ENCODE peak calls at places on chromosome 19, in ten cellular contexts. W, H, P, D, M, N, F, Q, X and I are unnamed samples.

GRCh38 chr19:41324921-41325639 is 15.1 kb downstream of the CCDC97 start:
- DNase-seq in W (peak), H (no peak), P (no peak), D (peak), M (peak), N (peak), F (no peak), Q (peak), X (peak), I (peak)

GRCh38 chr19:39397360-39398296 is 6.5 kb downstream of the MED29 start:
- DNase-seq in W (peak), H (peak), P (peak), D (peak), M (peak), N (peak), F (peak), Q (peak), X (peak), I (peak)

GRCh38 chr19:51749979-51750378 is 1.7 kb downstream of the FPR1 start:
- DNase-seq in W (peak), H (no peak), P (no peak), D (no peak), M (no peak), N (no peak), F (no peak), Q (no peak), X (peak), I (no peak)

GRCh38 chr19:58428617-58429016 is 11.3 kb downstream of the ZNF132 start:
- DNase-seq in W (no peak), H (no peak), P (no peak), D (no peak), M (no peak), N (no peak), F (no peak), Q (no peak), X (no peak), I (no peak)

GRCh38 chr19:40279120-40279551 is 6.0 kb downstream of the AKT2 start:
- DNase-seq in W (peak), H (no peak), P (no peak), D (no peak), M (peak), N (peak), F (no peak), Q (no peak), X (peak), I (peak)

GRCh38 chr19:5826531-5827341 is 12.8 kb downstream of the FUT6 start:
- DNase-seq in W (peak), H (no peak), P (peak), D (peak), M (no peak), N (no peak), F (peak), Q (peak), X (no peak), I (peak)

GRCh38 chr19:32581704-32582164 is 744 bp downstream of the PDCD5 start:
- DNase-seq in W (peak), H (no peak), P (no peak), D (peak), M (no peak), N (no peak), F (no peak), Q (peak), X (peak), I (no peak)

GRCh38 chr19:16381756-16382401 is 57.3 kb downstream of the KLF2 start:
- DNase-seq in W (peak), H (no peak), P (no peak), D (no peak), M (peak), N (peak), F (no peak), Q (no peak), X (no peak), I (peak)

GRCh38 chr19:35868172-35868822 is at the start of gene APLP1:
- DNase-seq in W (peak), H (peak), P (no peak), D (peak), M (peak), N (peak), F (peak), Q (peak), X (peak), I (peak)

GRCh38 chr19:8004723-8005513 is 523 bp downstream of the ELAVL1 start:
- DNase-seq in W (peak), H (peak), P (peak), D (peak), M (no peak), N (no peak), F (peak), Q (peak), X (peak), I (no peak)

GRCh38 chr19:1668339-1669123 is 16.1 kb upstream of the TCF3 start:
- DNase-seq in W (no peak), H (peak), P (peak), D (no peak), M (no peak), N (no peak), F (peak), Q (peak), X (no peak), I (no peak)